ENCODE peak calls at places on chromosomes 5 and 9, in nine cellular contexts. One of them, this sample, is unnamed. For H3K4me1, the result is how much of the 10 kb centered on the place peaks cover.

GRCh38 chr9:84266087-84266561 is 74.4 kb downstream of the SLC28A3 start:
- DNase-seq in endodermal cell: peak
- DNase-seq in neural progenitor cell: peak
- DNase-seq in foreskin keratinocyte: peak
- DNase-seq in esophagus squamous epithelium: no peak
- DNase-seq in tibial nerve: no peak
- DNase-seq in uterus: no peak
- DNase-seq in transverse colon: no peak
- DNase-seq in Panc1: no peak
- DNase-seq in this sample: no peak

GRCh38 chr9:107462691-107463090 is 26.9 kb downstream of the KLF4 start:
- DNase-seq in transverse colon: no peak
- DNase-seq in esophagus squamous epithelium: no peak
- DNase-seq in endodermal cell: no peak
- DNase-seq in tibial nerve: no peak
- DNase-seq in foreskin keratinocyte: no peak
- DNase-seq in uterus: no peak
- DNase-seq in neural progenitor cell: no peak
- DNase-seq in Panc1: no peak
- DNase-seq in this sample: no peak

GRCh38 chr9:109894921-109895758 is 115.1 kb downstream of the PALM2AKAP2 start:
- DNase-seq in uterus: no peak
- DNase-seq in esophagus squamous epithelium: no peak
- DNase-seq in tibial nerve: no peak
- DNase-seq in endodermal cell: no peak
- DNase-seq in foreskin keratinocyte: no peak
- DNase-seq in Panc1: no peak
- DNase-seq in neural progenitor cell: no peak
- DNase-seq in transverse colon: no peak
- DNase-seq in this sample: no peak

GRCh38 chr9:15606667-15607472 is 54.0 kb downstream of the CCDC171 start:
- DNase-seq in transverse colon: no peak
- DNase-seq in uterus: no peak
- DNase-seq in tibial nerve: no peak
- DNase-seq in endodermal cell: no peak
- DNase-seq in foreskin keratinocyte: peak
- DNase-seq in Panc1: no peak
- DNase-seq in esophagus squamous epithelium: no peak
- DNase-seq in neural progenitor cell: peak
- DNase-seq in this sample: no peak

GRCh38 chr9:121773954-121774714 is 122.7 kb downstream of the DAB2IP start:
- DNase-seq in esophagus squamous epithelium: no peak
- DNase-seq in neural progenitor cell: no peak
- DNase-seq in tibial nerve: no peak
- DNase-seq in endodermal cell: no peak
- DNase-seq in foreskin keratinocyte: no peak
- DNase-seq in transverse colon: no peak
- DNase-seq in uterus: no peak
- DNase-seq in Panc1: no peak
- DNase-seq in this sample: no peak

GRCh38 chr5:113169720-113170119 is 193.1 kb downstream of the DCP2 start:
- DNase-seq in neural progenitor cell: no peak
- DNase-seq in endodermal cell: peak
- DNase-seq in foreskin keratinocyte: no peak
- DNase-seq in uterus: no peak
- DNase-seq in esophagus squamous epithelium: no peak
- DNase-seq in Panc1: no peak
- DNase-seq in tibial nerve: no peak
- DNase-seq in transverse colon: no peak
- DNase-seq in this sample: no peak

GRCh38 chr5:129243058-129243457 is 148.5 kb downstream of the ISOC1 start:
- DNase-seq in Panc1: no peak
- DNase-seq in tibial nerve: no peak
- DNase-seq in foreskin keratinocyte: no peak
- DNase-seq in esophagus squamous epithelium: no peak
- DNase-seq in transverse colon: no peak
- DNase-seq in neural progenitor cell: no peak
- DNase-seq in uterus: no peak
- DNase-seq in endodermal cell: no peak
- DNase-seq in this sample: no peak

GRCh38 chr9:106758911-106759310 is 104.1 kb upstream of the ZNF462 start:
- DNase-seq in endodermal cell: no peak
- DNase-seq in transverse colon: no peak
- DNase-seq in uterus: no peak
- DNase-seq in esophagus squamous epithelium: no peak
- DNase-seq in foreskin keratinocyte: no peak
- DNase-seq in tibial nerve: no peak
- DNase-seq in neural progenitor cell: no peak
- DNase-seq in Panc1: no peak
- DNase-seq in this sample: no peak

GRCh38 chr9:95101326-95101725 is 216.2 kb downstream of the FANCC start:
- DNase-seq in tibial nerve: no peak
- DNase-seq in foreskin keratinocyte: peak
- DNase-seq in Panc1: no peak
- DNase-seq in uterus: no peak
- DNase-seq in transverse colon: no peak
- DNase-seq in esophagus squamous epithelium: no peak
- DNase-seq in neural progenitor cell: no peak
- DNase-seq in endodermal cell: no peak
- DNase-seq in this sample: no peak

GRCh38 chr5:41787257-41787656 is 83.0 kb downstream of the OXCT1 start:
- DNase-seq in neural progenitor cell: no peak
- DNase-seq in transverse colon: no peak
- DNase-seq in tibial nerve: no peak
- DNase-seq in esophagus squamous epithelium: no peak
- DNase-seq in Panc1: no peak
- DNase-seq in uterus: no peak
- DNase-seq in endodermal cell: no peak
- DNase-seq in foreskin keratinocyte: no peak
- DNase-seq in this sample: no peak

GRCh38 chr5:41788800-41789395 is 81.3 kb downstream of the OXCT1 start:
- DNase-seq in esophagus squamous epithelium: no peak
- DNase-seq in uterus: no peak
- DNase-seq in foreskin keratinocyte: no peak
- DNase-seq in endodermal cell: no peak
- DNase-seq in neural progenitor cell: no peak
- DNase-seq in Panc1: no peak
- DNase-seq in transverse colon: no peak
- DNase-seq in tibial nerve: no peak
- DNase-seq in this sample: no peak

GRCh38 chr5:41790038-41790776 is 80.0 kb downstream of the OXCT1 start:
- DNase-seq in Panc1: no peak
- DNase-seq in tibial nerve: no peak
- DNase-seq in neural progenitor cell: no peak
- DNase-seq in esophagus squamous epithelium: no peak
- DNase-seq in uterus: no peak
- DNase-seq in endodermal cell: no peak
- DNase-seq in foreskin keratinocyte: no peak
- DNase-seq in transverse colon: no peak
- DNase-seq in this sample: no peak

GRCh38 chr5:41793156-41793770 is 77.0 kb downstream of the OXCT1 start:
- DNase-seq in uterus: no peak
- DNase-seq in tibial nerve: no peak
- DNase-seq in Panc1: no peak
- DNase-seq in transverse colon: peak
- DNase-seq in foreskin keratinocyte: peak
- DNase-seq in neural progenitor cell: no peak
- DNase-seq in endodermal cell: no peak
- DNase-seq in esophagus squamous epithelium: no peak
- DNase-seq in this sample: no peak

DNA sequence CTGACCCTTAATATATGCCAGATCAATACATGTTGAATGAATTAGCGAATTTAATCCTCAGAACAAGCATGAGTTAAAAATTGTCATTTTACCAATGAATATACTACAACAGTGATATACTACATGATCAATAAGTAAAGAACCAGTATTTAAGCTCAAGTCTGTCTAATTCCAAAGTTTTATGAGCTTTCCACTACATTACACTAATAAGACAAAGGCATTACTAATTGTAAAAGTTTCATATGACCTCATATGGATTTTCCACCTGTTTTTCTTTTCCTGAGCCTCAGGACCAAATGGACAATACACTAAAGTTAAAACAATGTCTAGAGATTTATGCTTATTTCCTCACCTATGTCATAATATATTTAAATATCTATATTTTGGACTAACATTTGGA is 80.8 kb downstream of the OXCT1 start:
- DNase-seq in foreskin keratinocyte: no peak
- DNase-seq in endodermal cell: no peak
- DNase-seq in uterus: no peak
- DNase-seq in tibial nerve: no peak
- DNase-seq in esophagus squamous epithelium: no peak
- DNase-seq in transverse colon: no peak
- DNase-seq in neural progenitor cell: no peak
- DNase-seq in Panc1: no peak
- DNase-seq in this sample: no peak
- H3K4me1 ChIP-seq in foreskin keratinocyte: under half
- H3K4me1 ChIP-seq in endodermal cell: under half
- H3K4me1 ChIP-seq in uterus: under half
- H3K4me1 ChIP-seq in tibial nerve: under half
- H3K4me1 ChIP-seq in esophagus squamous epithelium: under half
- H3K4me1 ChIP-seq in transverse colon: under half
- H3K4me1 ChIP-seq in neural progenitor cell: under half
- H3K4me1 ChIP-seq in Panc1: under half
- H3K4me1 ChIP-seq in this sample: under half

GRCh38 chr9:93223241-93224180 is 39.6 kb downstream of the WNK2 start:
- DNase-seq in neural progenitor cell: no peak
- DNase-seq in foreskin keratinocyte: peak
- DNase-seq in transverse colon: peak
- DNase-seq in uterus: no peak
- DNase-seq in tibial nerve: no peak
- DNase-seq in endodermal cell: no peak
- DNase-seq in Panc1: peak
- DNase-seq in esophagus squamous epithelium: no peak
- DNase-seq in this sample: no peak

GRCh38 chr9:93225892-93226291 is 42.0 kb downstream of the WNK2 start:
- DNase-seq in Panc1: no peak
- DNase-seq in tibial nerve: no peak
- DNase-seq in neural progenitor cell: no peak
- DNase-seq in transverse colon: no peak
- DNase-seq in endodermal cell: no peak
- DNase-seq in foreskin keratinocyte: no peak
- DNase-seq in esophagus squamous epithelium: no peak
- DNase-seq in uterus: no peak
- DNase-seq in this sample: no peak

GRCh38 chr9:93226819-93227218 is 42.9 kb downstream of the WNK2 start:
- DNase-seq in esophagus squamous epithelium: no peak
- DNase-seq in neural progenitor cell: no peak
- DNase-seq in Panc1: no peak
- DNase-seq in uterus: no peak
- DNase-seq in foreskin keratinocyte: no peak
- DNase-seq in tibial nerve: no peak
- DNase-seq in endodermal cell: no peak
- DNase-seq in transverse colon: peak
- DNase-seq in this sample: no peak

GRCh38 chr9:93225417-93225816 is 41.5 kb downstream of the WNK2 start:
- DNase-seq in Panc1: no peak
- DNase-seq in neural progenitor cell: no peak
- DNase-seq in transverse colon: no peak
- DNase-seq in tibial nerve: no peak
- DNase-seq in esophagus squamous epithelium: no peak
- DNase-seq in uterus: no peak
- DNase-seq in endodermal cell: no peak
- DNase-seq in foreskin keratinocyte: no peak
- DNase-seq in this sample: no peak

DNA sequence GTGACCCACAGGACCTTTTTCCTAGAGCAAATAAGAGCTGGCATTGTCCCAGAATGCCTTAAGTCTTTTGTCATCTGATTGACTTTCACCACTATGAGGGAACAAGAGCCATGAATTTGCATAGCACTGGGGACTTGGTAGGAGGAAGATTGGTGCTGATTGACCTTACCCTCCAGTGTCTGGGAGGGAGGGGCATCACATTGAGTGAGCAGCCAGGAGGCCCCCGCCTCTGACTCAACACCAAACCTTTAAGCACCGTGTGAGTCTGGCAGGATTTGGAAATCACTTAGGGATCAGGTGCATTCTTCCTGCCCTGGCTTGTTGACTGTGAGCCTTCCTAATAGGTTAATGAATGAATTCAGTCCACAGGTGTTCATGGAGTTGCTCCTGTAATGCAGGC is 40.7 kb downstream of the WNK2 start:
- DNase-seq in neural progenitor cell: no peak
- DNase-seq in tibial nerve: no peak
- DNase-seq in transverse colon: no peak
- DNase-seq in Panc1: no peak
- DNase-seq in uterus: no peak
- DNase-seq in foreskin keratinocyte: peak
- DNase-seq in esophagus squamous epithelium: no peak
- DNase-seq in endodermal cell: peak
- DNase-seq in this sample: no peak
- TF ChIP-seq CTCF in neural progenitor cell: no peak
- TF ChIP-seq CTCF in tibial nerve: no peak
- TF ChIP-seq CTCF in transverse colon: no peak
- TF ChIP-seq CTCF in Panc1: no peak
- TF ChIP-seq CTCF in uterus: no peak
- TF ChIP-seq CTCF in foreskin keratinocyte: no peak
- TF ChIP-seq CTCF in esophagus squamous epithelium: no peak
- TF ChIP-seq CTCF in endodermal cell: no peak
- TF ChIP-seq CTCF in this sample: no peak

DNA sequence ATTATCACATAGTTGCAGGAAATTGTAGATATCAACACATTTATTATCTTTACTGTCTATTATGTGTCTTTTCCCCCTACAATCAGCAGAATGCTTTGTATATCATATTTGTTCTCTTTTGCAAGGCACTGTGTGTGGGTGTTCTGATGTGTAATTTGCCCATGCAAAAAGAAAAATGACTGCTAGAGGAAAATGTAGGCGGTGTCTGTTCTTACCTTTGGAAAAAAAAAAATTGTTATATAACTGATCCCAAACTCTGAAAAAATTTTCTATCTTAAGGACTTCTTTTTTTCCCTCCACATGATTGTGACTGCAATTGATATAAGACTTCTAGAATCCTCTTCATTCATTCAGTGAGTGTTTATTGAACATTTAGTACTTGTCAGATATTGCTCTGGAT is 24.5 kb downstream of the MRPS30 start:
- DNase-seq in transverse colon: no peak
- DNase-seq in neural progenitor cell: no peak
- DNase-seq in foreskin keratinocyte: no peak
- DNase-seq in tibial nerve: no peak
- DNase-seq in esophagus squamous epithelium: no peak
- DNase-seq in endodermal cell: no peak
- DNase-seq in Panc1: no peak
- DNase-seq in uterus: no peak
- DNase-seq in this sample: no peak
- H3K4me1 ChIP-seq in transverse colon: under half
- H3K4me1 ChIP-seq in neural progenitor cell: under half
- H3K4me1 ChIP-seq in foreskin keratinocyte: under half
- H3K4me1 ChIP-seq in tibial nerve: under half
- H3K4me1 ChIP-seq in esophagus squamous epithelium: under half
- H3K4me1 ChIP-seq in endodermal cell: under half
- H3K4me1 ChIP-seq in Panc1: under half
- H3K4me1 ChIP-seq in uterus: under half
- H3K4me1 ChIP-seq in this sample: under half

DNA sequence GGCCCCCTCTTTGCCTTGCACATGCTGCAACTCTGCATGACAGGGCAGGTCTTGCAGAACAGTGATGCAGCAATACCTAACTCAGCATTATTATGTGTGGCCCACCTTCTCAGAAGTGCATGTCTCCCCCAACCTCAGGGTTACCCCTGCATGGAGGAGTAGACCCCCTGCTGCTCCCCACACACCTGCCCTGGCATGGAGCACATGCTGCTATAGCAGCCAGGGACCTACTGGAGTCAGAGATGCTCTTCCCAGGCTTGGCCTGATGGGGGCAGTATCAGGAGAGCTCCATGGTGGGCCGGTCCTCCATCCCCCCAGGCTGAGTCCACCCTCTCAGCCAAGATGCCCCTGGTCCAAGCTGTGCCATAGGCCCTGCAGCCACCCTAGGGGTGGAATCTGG is 13.2 kb upstream of the BOD1 start:
- DNase-seq in foreskin keratinocyte: no peak
- DNase-seq in esophagus squamous epithelium: no peak
- DNase-seq in tibial nerve: no peak
- DNase-seq in endodermal cell: peak
- DNase-seq in neural progenitor cell: peak
- DNase-seq in uterus: no peak
- DNase-seq in Panc1: no peak
- DNase-seq in transverse colon: no peak
- DNase-seq in this sample: no peak
- TF ChIP-seq CTCF in foreskin keratinocyte: peak
- TF ChIP-seq CTCF in esophagus squamous epithelium: no peak
- TF ChIP-seq CTCF in tibial nerve: no peak
- TF ChIP-seq CTCF in endodermal cell: peak
- TF ChIP-seq CTCF in neural progenitor cell: peak
- TF ChIP-seq CTCF in uterus: no peak
- TF ChIP-seq CTCF in Panc1: peak
- TF ChIP-seq CTCF in transverse colon: no peak
- TF ChIP-seq CTCF in this sample: no peak

This sample was measured in gastrocnemius medialis.